ENCODE peak calls at places on chromosomes 2 and 18, in four cellular contexts. L, A, V and K are unnamed samples.

GRCh38 chr18:79774111-79774510 is 23.6 kb upstream of the KCNG2 start:
- DNase-seq in L (no peak), A (no peak), V (no peak), K (no peak)

GRCh38 chr2:144449028-144449406 is 70.9 kb downstream of the ZEB2 start:
- DNase-seq in V (no peak), L (no peak), A (peak; percentile 41), K (peak; percentile 6)

GRCh38 chr2:81283081-81283480 is 978.5 kb upstream of the LRRTM1 start:
- DNase-seq in L (no peak), V (no peak), A (no peak), K (no peak)

GRCh38 chr18:23377669-23378469 is 75.2 kb upstream of the RIOK3 start:
- DNase-seq in V (no peak), L (no peak), A (peak; percentile 91), K (peak; percentile 56)

GRCh38 chr2:175002547-175003274 is 2.5 kb downstream of the CHN1 start:
- DNase-seq in A (no peak), L (no peak), V (no peak), K (no peak)

GRCh38 chr2:113217455-113218282 is 43.9 kb downstream of the PSD4 start:
- DNase-seq in L (no peak), V (no peak), A (no peak), K (no peak)

GRCh38 chr2:43542285-43542933 is 53.4 kb downstream of the THADA start:
- DNase-seq in V (no peak), A (peak; percentile 81), L (no peak), K (peak; percentile 51)

GRCh38 chr2:161416633-161417427 is 733 bp downstream of the TBR1 start:
- DNase-seq in V (no peak), A (no peak), L (no peak), K (peak; percentile 29)

GRCh38 chr2:200308001-200308400 is 1.5 kb downstream of the SPATS2L start:
- DNase-seq in V (no peak), A (peak; percentile 55), L (no peak), K (no peak)

GRCh38 chr2:239536186-239536585 is 135.4 kb upstream of the HDAC4 start:
- DNase-seq in L (no peak), V (no peak), A (no peak), K (no peak)

GRCh38 chr18:61724532-61724931 is 168.3 kb downstream of the RNF152 start:
- DNase-seq in V (no peak), A (no peak), L (no peak), K (no peak)

GRCh38 chr2:42371621-42372473 is 10.8 kb upstream of the COX7A2L start:
- DNase-seq in V (no peak), A (no peak), L (no peak), K (no peak)

GRCh38 chr2:226270279-226270678 is 529.3 kb downstream of the IRS1 start:
- DNase-seq in A (no peak), V (no peak), L (no peak), K (no peak)

GRCh38 chr2:169715379-169716228 is 18.0 kb upstream of the KLHL23 start:
- DNase-seq in V (no peak), A (no peak), L (no peak), K (no peak)

GRCh38 chr2:71888741-71889445 is 258.8 kb downstream of the CYP26B1 start:
- DNase-seq in L (no peak), A (peak; percentile 36), V (no peak), K (no peak)

GRCh38 chr2:192286093-192286701 is 91.5 kb upstream of the TMEFF2 start:
- DNase-seq in L (no peak), A (peak; percentile 80), V (no peak), K (no peak)

GRCh38 chr2:150535176-150535575 is 47.7 kb upstream of the RND3 start:
- DNase-seq in L (no peak), A (peak; percentile 34), V (no peak), K (no peak)

GRCh38 chr18:65968605-65969004 is 217.8 kb downstream of the CDH7 start:
- DNase-seq in A (no peak), V (no peak), L (no peak), K (no peak)

GRCh38 chr2:40371525-40372277 is 80.2 kb downstream of the SLC8A1 start:
- DNase-seq in A (peak; percentile 80), V (no peak), L (no peak), K (no peak)

GRCh38 chr2:183709829-183710228 is 585.6 kb downstream of the NUP35 start:
- DNase-seq in A (no peak), L (no peak), V (no peak), K (no peak)

GRCh38 chr2:191696001-191696400 is 18.1 kb downstream of the NABP1 start:
- DNase-seq in L (peak; percentile 91), V (no peak), A (peak; percentile 93), K (no peak)

GRCh38 chr2:1973636-1974035 is 229.3 kb upstream of the PXDN start:
- DNase-seq in A (no peak), L (no peak), V (no peak), K (no peak)

GRCh38 chr2:30444283-30444682 is 2.8 kb upstream of the LCLAT1 start:
- DNase-seq in V (no peak), L (no peak), A (no peak), K (no peak)

GRCh38 chr2:239608723-239609122 is 207.9 kb upstream of the HDAC4 start:
- DNase-seq in L (no peak), A (no peak), V (no peak), K (no peak)

GRCh38 chr2:189018636-189019035 is 44.5 kb downstream of the COL3A1 start:
- DNase-seq in A (peak; percentile 72), L (no peak), V (no peak), K (no peak)

GRCh38 chr2:54787760-54788366 is 64.4 kb downstream of the EML6 start:
- DNase-seq in A (no peak), L (no peak), V (no peak), K (no peak)

GRCh38 chr2:7825591-7826312 is 856.1 kb upstream of the ID2 start:
- DNase-seq in L (peak; percentile 95), V (peak; percentile 72), A (peak; percentile 73), K (peak; percentile 67)

GRCh38 chr2:44943693-44944101 is 2.2 kb downstream of the SIX3 start:
- DNase-seq in A (no peak), L (no peak), V (no peak), K (peak; percentile 53)

GRCh38 chr2:69581774-69582581 is 61.6 kb downstream of the AAK1 start:
- DNase-seq in A (peak; percentile 81), L (no peak), V (no peak), K (no peak)

GRCh38 chr18:76467371-76468190 is 27.5 kb downstream of the ZNF516 start:
- DNase-seq in L (no peak), A (peak; percentile 57), V (no peak), K (no peak)

GRCh38 chr18:212780-213179 is 54.4 kb downstream of the USP14 start:
- DNase-seq in L (no peak), V (no peak), A (peak; percentile 13), K (no peak)

GRCh38 chr2:96875498-96876035 is 5.7 kb upstream of the SEMA4C start:
- DNase-seq in A (no peak), V (no peak), L (no peak), K (no peak)

GRCh38 chr2:65436825-65437221 is 4.4 kb upstream of the SPRED2 start:
- DNase-seq in L (no peak), V (peak; percentile 83), A (no peak), K (peak; percentile 89)

GRCh38 chr18:6578686-6579085 is 150.8 kb upstream of the ARHGAP28 start:
- DNase-seq in L (no peak), A (no peak), V (no peak), K (no peak)

GRCh38 chr2:14126846-14127245 is 505.7 kb upstream of the LRATD1 start:
- DNase-seq in A (no peak), L (no peak), V (no peak), K (no peak)

GRCh38 chr18:59988098-59988706 is 88.4 kb downstream of the PMAIP1 start:
- DNase-seq in V (no peak), A (peak; percentile 80), L (peak; percentile 12), K (peak; percentile 45)

GRCh38 chr2:66432801-66433694 is 1.9 kb upstream of the MEIS1 start:
- DNase-seq in L (peak; percentile 80), A (peak; percentile 97), V (no peak), K (no peak)

GRCh38 chr18:76064998-76065397 is 430.0 kb downstream of the ZNF516 start:
- DNase-seq in A (no peak), V (no peak), L (no peak), K (no peak)

GRCh38 chr2:72780483-72780882 is 45.4 kb downstream of the EXOC6B start:
- DNase-seq in A (peak; percentile 80), V (no peak), L (no peak), K (no peak)

GRCh38 chr2:21396252-21396651 is 272.5 kb downstream of the TDRD15 start:
- DNase-seq in L (peak; percentile 27), A (no peak), V (no peak), K (no peak)

GRCh38 chr2:21392660-21393059 is 268.9 kb downstream of the TDRD15 start:
- DNase-seq in V (no peak), L (no peak), A (no peak), K (no peak)

GRCh38 chr2:21395366-21395765 is 271.6 kb downstream of the TDRD15 start:
- DNase-seq in A (no peak), L (no peak), V (no peak), K (peak; percentile 6)
- TF ChIP-seq CTCF in A (no peak), L (peak; percentile 51), V (peak; percentile 56), K (no peak)

DNA sequence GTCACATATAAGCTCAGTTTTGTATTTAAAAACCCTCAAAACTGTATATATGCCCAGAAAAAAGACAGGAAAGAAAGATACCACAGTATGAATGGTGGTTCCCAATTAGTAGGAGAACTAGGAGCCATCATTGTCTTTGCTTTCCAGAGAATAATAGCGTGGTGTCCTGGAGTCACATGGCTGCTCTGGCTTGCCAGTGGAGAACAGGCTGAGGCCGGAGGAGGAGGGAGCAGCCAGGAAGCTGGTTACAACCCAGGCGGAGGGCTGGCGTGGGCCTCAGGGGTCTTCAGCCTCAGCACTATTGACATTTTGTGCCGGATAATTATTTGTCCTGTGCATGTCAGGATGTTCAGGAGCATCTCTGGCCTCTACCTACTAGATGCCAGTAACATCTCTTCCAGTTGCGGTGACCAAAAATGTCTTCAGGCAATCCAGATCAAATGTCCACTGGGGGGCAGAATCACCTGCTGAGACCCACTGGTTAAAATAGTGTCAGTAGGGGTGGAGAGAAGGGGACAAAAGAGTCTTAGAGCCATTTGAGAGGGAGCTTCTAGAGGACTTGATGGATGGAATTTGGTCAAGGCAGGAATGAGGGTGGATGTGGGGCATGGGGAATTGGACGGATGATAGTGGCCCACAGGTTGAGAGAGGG is 144.8 kb downstream of the AGAP1 start:
- DNase-seq in A (no peak), V (no peak), L (no peak), K (no peak)
- TF ChIP-seq CTCF in A (no peak), V (peak; percentile 9), L (peak; percentile 30), K (no peak)

GRCh38 chr2:238009563-238009962 is 42.7 kb downstream of the UBE2F start:
- DNase-seq in V (no peak), L (no peak), A (no peak), K (no peak)
- TF ChIP-seq CTCF in V (no peak), L (no peak), A (no peak), K (no peak)

GRCh38 chr18:45066868-45067267 is 386.2 kb downstream of the SETBP1 start:
- DNase-seq in L (no peak), A (no peak), V (no peak), K (no peak)

GRCh38 chr18:45060102-45060501 is 379.4 kb downstream of the SETBP1 start:
- DNase-seq in L (no peak), A (no peak), V (no peak), K (no peak)

GRCh38 chr18:45066210-45066609 is 385.5 kb downstream of the SETBP1 start:
- DNase-seq in L (no peak), A (no peak), V (no peak), K (no peak)

GRCh38 chr18:45061359-45061758 is 380.7 kb downstream of the SETBP1 start:
- DNase-seq in L (no peak), V (no peak), A (no peak), K (no peak)

GRCh38 chr18:45063246-45064038 is 382.8 kb downstream of the SETBP1 start:
- DNase-seq in V (no peak), A (no peak), L (no peak), K (no peak)
- TF ChIP-seq CTCF in V (no peak), A (no peak), L (no peak), K (no peak)